ENCODE peak calls at places on chromosomes 6 and 20, in four cellular contexts. U, O, G and X are unnamed samples.

GRCh38 chr6:137589067-137589848 is 95.1 kb upstream of the OLIG3 start:
- DNase-seq in U (peak), O (peak), G (peak), X (peak)

GRCh38 chr20:37452236-37452635 is 68.8 kb upstream of the NNAT start:
- DNase-seq in U (no peak), O (no peak), G (no peak), X (no peak)

GRCh38 chr6:5422321-5422915 is 161.1 kb downstream of the FARS2 start:
- DNase-seq in U (peak), O (peak), G (no peak), X (peak)

GRCh38 chr20:24950836-24951525 is 1.9 kb downstream of the CST7 start:
- DNase-seq in U (no peak), O (no peak), G (no peak), X (no peak)

GRCh38 chr20:50635676-50636600 is 55.4 kb downstream of the RIPOR3 start:
- DNase-seq in U (peak), O (peak), G (no peak), X (peak)

GRCh38 chr6:50720623-50721022 is 7.3 kb downstream of the TFAP2D start:
- DNase-seq in U (peak), O (no peak), G (no peak), X (peak)

GRCh38 chr6:158039178-158039557 is 57.5 kb downstream of the SYNJ2 start:
- DNase-seq in U (no peak), O (no peak), G (no peak), X (no peak)

GRCh38 chr20:49880724-49881445 is 34.4 kb downstream of the SPATA2 start:
- DNase-seq in U (no peak), O (no peak), G (no peak), X (no peak)

GRCh38 chr20:35434085-35435005 is 3.7 kb downstream of the GDF5 start:
- DNase-seq in U (no peak), O (no peak), G (no peak), X (no peak)

GRCh38 chr6:105051941-105052471 is 95.1 kb downstream of the LIN28B start:
- DNase-seq in U (no peak), O (no peak), G (no peak), X (no peak)

GRCh38 chr6:150767585-150768164 is 97.8 kb upstream of the MTHFD1L start:
- DNase-seq in U (no peak), O (no peak), G (no peak), X (no peak)

GRCh38 chr20:39676236-39676635 is 714.1 kb downstream of the DHX35 start:
- DNase-seq in U (no peak), O (no peak), G (no peak), X (no peak)

GRCh38 chr6:105210932-105211531 is 31.2 kb upstream of the POPDC3 start:
- DNase-seq in U (no peak), O (no peak), G (no peak), X (no peak)

GRCh38 chr6:82183642-82184282 is 63.8 kb downstream of the IBTK start:
- DNase-seq in U (no peak), O (no peak), G (no peak), X (no peak)

GRCh38 chr20:41192575-41192974 is 55.2 kb downstream of the PLCG1 start:
- DNase-seq in U (no peak), O (no peak), G (no peak), X (no peak)

GRCh38 chr6:145815351-145815772 is 767 bp upstream of the FBXO30 start:
- DNase-seq in U (peak), O (no peak), G (no peak), X (peak)

GRCh38 chr6:33914519-33915120 is 110.8 kb upstream of the MLN start:
- DNase-seq in U (no peak), O (no peak), G (no peak), X (no peak)

GRCh38 chr6:21375717-21376116 is 217.8 kb upstream of the SOX4 start:
- DNase-seq in U (no peak), O (no peak), G (no peak), X (no peak)

GRCh38 chr6:34289137-34289536 is 40.3 kb upstream of the SMIM29 start:
- DNase-seq in U (no peak), O (no peak), G (no peak), X (no peak)

GRCh38 chr20:10113746-10114145 is 79.0 kb downstream of the ANKEF1 start:
- DNase-seq in U (no peak), O (no peak), G (no peak), X (no peak)

GRCh38 chr6:88013015-88013414 is 34.6 kb upstream of the SPACA1 start:
- DNase-seq in U (no peak), O (no peak), G (no peak), X (no peak)

GRCh38 chr20:3786126-3786484 is 435 bp downstream of the CENPB start:
- DNase-seq in U (no peak), O (no peak), G (no peak), X (peak)

GRCh38 chr6:119444642-119445557 is 95.3 kb upstream of the MAN1A1 start:
- DNase-seq in U (peak), O (no peak), G (no peak), X (no peak)

GRCh38 chr6:142112451-142113061 is 20.2 kb upstream of the GJE1 start:
- DNase-seq in U (peak), O (peak), G (peak), X (peak)

GRCh38 chr20:25407311-25408169 is at the start of gene GINS1:
- DNase-seq in U (peak), O (peak), G (peak), X (peak)

GRCh38 chr20:6828794-6829423 is 61.4 kb downstream of the BMP2 start:
- DNase-seq in U (peak), O (peak), G (peak), X (peak)

GRCh38 chr20:47761478-47762047 is 23.7 kb downstream of the SULF2 start:
- DNase-seq in U (no peak), O (no peak), G (no peak), X (no peak)

GRCh38 chr6:69286341-69286740 is 510.5 kb downstream of the LMBRD1 start:
- DNase-seq in U (no peak), O (no peak), G (no peak), X (no peak)

GRCh38 chr6:146598785-146599405 is at the start of gene ADGB:
- DNase-seq in U (peak), O (peak), G (no peak), X (peak)

GRCh38 chr20:10731190-10731955 is 57.6 kb upstream of the JAG1 start:
- DNase-seq in U (no peak), O (no peak), G (no peak), X (no peak)

GRCh38 chr6:72363844-72364740 is 257.8 kb upstream of the KCNQ5 start:
- DNase-seq in U (no peak), O (no peak), G (no peak), X (no peak)

GRCh38 chr6:100138346-100139022 is 144.5 kb upstream of the MCHR2 start:
- DNase-seq in U (no peak), O (no peak), G (no peak), X (no peak)

GRCh38 chr20:53030061-53030460 is 57.9 kb downstream of the TSHZ2 start:
- DNase-seq in U (no peak), O (no peak), G (no peak), X (no peak)

GRCh38 chr6:94071835-94072234 is 652.5 kb upstream of the EPHA7 start:
- DNase-seq in U (no peak), O (no peak), G (no peak), X (no peak)

GRCh38 chr6:94535798-94536197 is 1041.5 kb upstream of the MANEA start:
- DNase-seq in U (no peak), O (no peak), G (no peak), X (no peak)

GRCh38 chr20:8082999-8083398 is 49.1 kb upstream of the PLCB1 start:
- DNase-seq in U (no peak), O (no peak), G (no peak), X (no peak)

GRCh38 chr20:50333856-50334255 is 143.2 kb downstream of the CEBPB start:
- DNase-seq in U (no peak), O (no peak), G (no peak), X (no peak)

GRCh38 chr6:126267621-126268020 is 72.3 kb upstream of the CENPW start:
- DNase-seq in U (no peak), O (no peak), G (no peak), X (no peak)

GRCh38 chr20:54340667-54341081 is 132.8 kb downstream of the PFDN4 start:
- DNase-seq in U (no peak), O (no peak), G (no peak), X (no peak)

DNA sequence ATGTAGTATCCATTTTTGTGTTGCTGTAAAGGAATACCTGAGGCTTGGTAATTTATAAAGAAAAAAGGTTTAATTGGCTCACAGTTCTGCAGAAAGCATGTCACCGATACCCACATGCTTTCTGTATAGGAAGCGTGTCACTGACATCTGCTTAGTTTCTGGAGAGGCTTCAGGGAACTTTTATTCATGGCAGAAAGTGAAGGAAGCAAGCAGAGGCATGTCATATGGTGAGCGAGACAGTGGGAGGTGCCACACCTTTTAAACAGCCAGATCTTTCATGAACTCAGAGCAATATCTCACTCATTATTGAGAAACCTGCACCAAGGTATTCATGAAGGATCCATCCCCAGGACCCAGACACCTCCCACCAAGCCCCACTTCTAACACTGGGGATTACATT is 3.5 kb downstream of the SUMO4 start:
- DNase-seq in U (no peak), O (no peak), G (no peak), X (no peak)
- TF ChIP-seq FOXM1 in U (no peak), O (no peak), G (no peak), X (no peak)

DNA sequence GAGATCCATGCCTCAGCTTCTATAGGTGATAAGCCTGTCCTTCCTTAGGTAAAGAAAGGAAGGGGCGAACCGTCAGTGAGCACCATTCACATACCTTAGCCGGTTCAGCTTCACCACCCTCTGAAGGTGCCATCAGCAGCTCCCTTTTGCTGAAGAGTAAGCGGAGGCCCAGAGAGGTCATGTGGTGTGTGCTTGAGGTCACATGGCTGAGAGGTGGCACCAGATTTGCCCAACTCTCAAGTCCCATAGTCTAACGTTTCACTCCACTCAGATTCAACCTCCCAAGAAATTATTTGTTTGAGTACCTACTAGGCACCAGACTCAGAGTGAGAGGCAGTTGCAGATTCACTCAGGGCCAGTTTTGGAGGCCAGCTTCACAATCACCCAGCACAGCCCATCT is 18.5 kb upstream of the RSPO4 start:
- DNase-seq in U (no peak), O (no peak), G (no peak), X (no peak)
- TF ChIP-seq BHLHE40 in U (no peak), O (no peak), G (no peak), X (no peak)

GRCh38 chr6:30725713-30726505 is 5.8 kb downstream of the TUBB start:
- DNase-seq in U (no peak), O (no peak), G (no peak), X (no peak)

GRCh38 chr6:30726506-30727413 is 6.6 kb downstream of the TUBB start:
- DNase-seq in U (no peak), O (no peak), G (no peak), X (no peak)

GRCh38 chr6:30727920-30728605 is 7.9 kb downstream of the TUBB start:
- DNase-seq in U (no peak), O (no peak), G (no peak), X (no peak)

GRCh38 chr6:30732237-30732943 is 10.1 kb downstream of the FLOT1 start:
- DNase-seq in U (no peak), O (no peak), G (no peak), X (no peak)

GRCh38 chr6:30730611-30731435 is 10.7 kb downstream of the TUBB start:
- DNase-seq in U (peak), O (peak), G (no peak), X (peak)
- TF ChIP-seq FOXM1 in U (no peak), O (no peak), G (no peak), X (no peak)

DNA sequence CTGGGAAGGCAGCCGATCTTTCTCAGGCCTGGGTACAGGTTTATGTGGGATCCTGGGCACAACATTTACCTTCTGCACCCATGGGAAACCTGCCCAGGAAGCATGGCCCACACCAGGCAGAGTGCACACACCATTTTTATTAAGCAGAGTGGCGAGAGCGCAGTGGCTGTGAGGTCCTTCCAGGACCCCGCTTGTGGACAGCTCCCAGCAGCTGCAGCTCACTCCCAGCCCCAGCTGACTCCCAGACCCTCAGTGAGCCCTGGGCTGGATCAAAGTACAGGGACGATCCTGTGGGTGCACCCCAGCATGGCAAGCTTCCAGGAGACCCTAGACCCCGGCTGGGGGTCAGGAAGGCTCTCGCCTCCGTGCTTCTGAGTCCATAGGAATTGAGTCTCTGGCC is 65.5 kb upstream of the SLCO4A1 start:
- DNase-seq in U (peak), O (no peak), G (no peak), X (no peak)
- TF ChIP-seq BHLHE40 in U (no peak), O (no peak), G (no peak), X (no peak)

DNA sequence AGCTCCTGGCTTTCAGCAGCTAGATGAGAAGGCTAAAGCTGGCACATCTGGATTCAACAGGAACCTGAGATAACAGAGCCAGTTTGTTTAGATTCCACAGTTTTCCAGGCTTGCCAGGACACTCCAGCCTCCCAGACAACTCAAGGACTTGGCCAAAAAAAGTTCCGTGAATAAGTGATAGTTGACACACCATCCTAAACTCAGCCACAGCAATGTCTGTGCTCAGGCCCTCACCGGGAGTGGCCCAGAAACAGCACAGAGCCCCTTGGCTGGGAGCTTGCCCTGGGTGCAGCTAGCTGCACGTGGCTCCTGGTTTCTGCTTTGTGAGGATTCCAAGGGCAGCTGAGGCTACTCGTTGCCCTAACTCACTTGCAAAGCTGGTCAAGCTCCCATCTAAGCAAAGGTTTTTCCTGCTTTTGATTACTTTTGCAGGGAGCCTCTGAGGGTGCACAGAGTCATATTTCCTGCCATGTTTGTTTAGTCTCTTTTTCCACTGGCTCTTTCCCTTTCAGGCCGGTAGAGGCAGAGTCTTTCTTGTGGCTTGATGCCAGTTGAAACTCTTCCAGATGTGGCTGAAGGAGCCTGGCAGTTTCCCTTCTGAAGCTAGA is 118.3 kb upstream of the ECI2 start:
- DNase-seq in U (no peak), O (peak), G (no peak), X (peak)
- TF ChIP-seq FOXM1 in U (no peak), O (no peak), G (no peak), X (no peak)

GRCh38 chr6:134744301-134744700 is 205.6 kb downstream of the ALDH8A1 start:
- DNase-seq in U (no peak), O (no peak), G (no peak), X (no peak)
- TF ChIP-seq BHLHE40 in U (no peak), O (no peak), G (no peak), X (no peak)